ENCODE peak calls at places on chromosomes 13 and 19, in five cellular contexts. One of them, this sample, is unnamed.

GRCh38 chr19:4519521-4520277 is 1.4 kb upstream of the PLIN4 start:
- DNase-seq in nephron progenitor cell: no peak
- DNase-seq in cardiac muscle cell: peak
- DNase-seq in T-helper 17 cell: no peak
- DNase-seq in stimulated activated CD8-positive, alpha-beta memory T cell treated with anti-CD3 and anti-CD28 coated beads, Interleukin-4, amount 100 ng/mL, for 4 hours: no peak
- DNase-seq in this sample: no peak

GRCh38 chr13:33757713-33758112 is 60.2 kb upstream of the RFC3 start:
- DNase-seq in nephron progenitor cell: no peak
- DNase-seq in T-helper 17 cell: no peak
- DNase-seq in stimulated activated CD8-positive, alpha-beta memory T cell treated with anti-CD3 and anti-CD28 coated beads, Interleukin-4, amount 100 ng/mL, for 4 hours: no peak
- DNase-seq in cardiac muscle cell: no peak
- DNase-seq in this sample: no peak

GRCh38 chr19:41801031-41801430 is 4.6 kb downstream of the CEACAM3 start:
- DNase-seq in T-helper 17 cell: no peak
- DNase-seq in stimulated activated CD8-positive, alpha-beta memory T cell treated with anti-CD3 and anti-CD28 coated beads, Interleukin-4, amount 100 ng/mL, for 4 hours: no peak
- DNase-seq in cardiac muscle cell: no peak
- DNase-seq in nephron progenitor cell: no peak
- DNase-seq in this sample: no peak

GRCh38 chr13:114263590-114263989 is 17.8 kb upstream of the UPF3A start:
- DNase-seq in stimulated activated CD8-positive, alpha-beta memory T cell treated with anti-CD3 and anti-CD28 coated beads, Interleukin-4, amount 100 ng/mL, for 4 hours: no peak
- DNase-seq in T-helper 17 cell: no peak
- DNase-seq in cardiac muscle cell: no peak
- DNase-seq in nephron progenitor cell: no peak
- DNase-seq in this sample: no peak

GRCh38 chr19:4969292-4969771 is 419 bp downstream of the KDM4B start:
- DNase-seq in nephron progenitor cell: no peak
- DNase-seq in T-helper 17 cell: no peak
- DNase-seq in stimulated activated CD8-positive, alpha-beta memory T cell treated with anti-CD3 and anti-CD28 coated beads, Interleukin-4, amount 100 ng/mL, for 4 hours: no peak
- DNase-seq in cardiac muscle cell: no peak
- DNase-seq in this sample: no peak

GRCh38 chr13:110797230-110797877 is 83.9 kb downstream of the ING1 start:
- DNase-seq in T-helper 17 cell: no peak
- DNase-seq in stimulated activated CD8-positive, alpha-beta memory T cell treated with anti-CD3 and anti-CD28 coated beads, Interleukin-4, amount 100 ng/mL, for 4 hours: no peak
- DNase-seq in nephron progenitor cell: no peak
- DNase-seq in cardiac muscle cell: peak
- DNase-seq in this sample: no peak

GRCh38 chr13:106152047-106152446 is 383.4 kb downstream of the EFNB2 start:
- DNase-seq in stimulated activated CD8-positive, alpha-beta memory T cell treated with anti-CD3 and anti-CD28 coated beads, Interleukin-4, amount 100 ng/mL, for 4 hours: no peak
- DNase-seq in T-helper 17 cell: no peak
- DNase-seq in cardiac muscle cell: no peak
- DNase-seq in nephron progenitor cell: no peak
- DNase-seq in this sample: no peak

GRCh38 chr13:60572003-60572792 is 175.2 kb downstream of the TDRD3 start:
- DNase-seq in cardiac muscle cell: peak
- DNase-seq in stimulated activated CD8-positive, alpha-beta memory T cell treated with anti-CD3 and anti-CD28 coated beads, Interleukin-4, amount 100 ng/mL, for 4 hours: no peak
- DNase-seq in nephron progenitor cell: no peak
- DNase-seq in T-helper 17 cell: no peak
- DNase-seq in this sample: no peak

GRCh38 chr13:97148894-97149293 is 73.2 kb upstream of the MBNL2 start:
- DNase-seq in cardiac muscle cell: peak
- DNase-seq in nephron progenitor cell: no peak
- DNase-seq in stimulated activated CD8-positive, alpha-beta memory T cell treated with anti-CD3 and anti-CD28 coated beads, Interleukin-4, amount 100 ng/mL, for 4 hours: no peak
- DNase-seq in T-helper 17 cell: no peak
- DNase-seq in this sample: no peak

GRCh38 chr19:15195381-15195964 is 5.3 kb downstream of the NOTCH3 start:
- DNase-seq in cardiac muscle cell: peak
- DNase-seq in T-helper 17 cell: no peak
- DNase-seq in nephron progenitor cell: peak
- DNase-seq in stimulated activated CD8-positive, alpha-beta memory T cell treated with anti-CD3 and anti-CD28 coated beads, Interleukin-4, amount 100 ng/mL, for 4 hours: no peak
- DNase-seq in this sample: no peak

GRCh38 chr19:42028304-42029216 is 34.5 kb upstream of the ATP1A3 start:
- DNase-seq in cardiac muscle cell: no peak
- DNase-seq in nephron progenitor cell: peak
- DNase-seq in stimulated activated CD8-positive, alpha-beta memory T cell treated with anti-CD3 and anti-CD28 coated beads, Interleukin-4, amount 100 ng/mL, for 4 hours: no peak
- DNase-seq in T-helper 17 cell: no peak
- DNase-seq in this sample: no peak